ENCODE peak calls at places on chromosomes 12 and 14, in seven cellular contexts. I is NCI-H345; V is stimulated activated CD4-positive, alpha-beta T cell treated with anti-CD3 and anti-CD28 coated beads, Interleukin-4, amount 100 ng/mL, for 4 hours; P is GM12865; K is T-helper 9 cell; Z is head of caudate nucleus; W is sciatic nerve. N is an unnamed sample.

GRCh38 chr14:69398818-69399210 is 322 bp downstream of the SLC39A9 start:
- DNase-seq in I (no peak), V (no peak), P (no peak), K (no peak), Z (no peak), W (no peak), N (no peak)

GRCh38 chr12:80135624-80136023 is 36.3 kb downstream of the OTOGL start:
- DNase-seq in I (no peak), V (no peak), P (no peak), K (no peak), Z (no peak), W (no peak), N (no peak)

GRCh38 chr14:101561145-101561896 is at the start of gene DIO3:
- DNase-seq in I (peak; percentile 85), V (no peak), P (no peak), K (no peak), Z (no peak), W (peak; percentile 69), N (no peak)

GRCh38 chr12:64716839-64717455 is 42.3 kb downstream of the GNS start:
- DNase-seq in I (no peak), V (no peak), P (no peak), K (no peak), Z (no peak), W (no peak), N (no peak)

GRCh38 chr14:61505815-61506809 is 184.7 kb downstream of the PRKCH start:
- DNase-seq in I (no peak), V (peak; percentile 31), P (no peak), K (no peak), Z (no peak), W (no peak), N (no peak)

GRCh38 chr12:10235761-10236631 is 23.3 kb downstream of the GABARAPL1 start:
- DNase-seq in I (peak; percentile 52), V (peak; percentile 25), P (peak; percentile 60), K (peak; percentile 24), Z (peak; percentile 85), W (no peak), N (peak; percentile 48)

GRCh38 chr14:29217813-29218450 is 451.3 kb downstream of the FOXG1 start:
- DNase-seq in I (peak; percentile 45), V (no peak), P (no peak), K (no peak), Z (no peak), W (no peak), N (no peak)

GRCh38 chr14:72776701-72777255 is 117.1 kb downstream of the DPF3 start:
- DNase-seq in I (no peak), V (no peak), P (peak; percentile 9), K (no peak), Z (peak; percentile 39), W (no peak), N (no peak)

GRCh38 chr14:68970096-68970612 is 8.9 kb downstream of the ACTN1 start:
- DNase-seq in I (no peak), V (no peak), P (no peak), K (peak; percentile 16), Z (no peak), W (no peak), N (no peak)

GRCh38 chr14:101078105-101078891 is 174.8 kb upstream of the RTL1 start:
- DNase-seq in I (no peak), V (no peak), P (no peak), K (no peak), Z (peak; percentile 35), W (no peak), N (no peak)

GRCh38 chr14:81301813-81302212 is 81.1 kb upstream of the GTF2A1 start:
- DNase-seq in I (no peak), V (no peak), P (no peak), K (no peak), Z (no peak), W (no peak), N (no peak)

GRCh38 chr12:130873106-130873795 is 1.4 kb downstream of the RAN start:
- DNase-seq in I (no peak), V (no peak), P (no peak), K (no peak), Z (no peak), W (no peak), N (no peak)

GRCh38 chr12:50986961-50987737 is 34.8 kb downstream of the HIGD1C start:
- DNase-seq in I (no peak), V (peak; percentile 16), P (peak; percentile 62), K (no peak), Z (peak; percentile 84), W (no peak), N (peak; percentile 40)

GRCh38 chr12:41368006-41368405 is 179.9 kb downstream of the PDZRN4 start:
- DNase-seq in I (no peak), V (no peak), P (peak; percentile 7), K (no peak), Z (no peak), W (no peak), N (no peak)

GRCh38 chr14:103348154-103348553 is 14.1 kb downstream of the EIF5 start:
- DNase-seq in I (no peak), V (no peak), P (no peak), K (no peak), Z (no peak), W (no peak), N (no peak)

GRCh38 chr12:27610380-27610779 is 85.9 kb upstream of the REP15 start:
- DNase-seq in I (no peak), V (no peak), P (no peak), K (no peak), Z (no peak), W (no peak), N (no peak)

GRCh38 chr14:39266589-39266870 is 32.8 kb downstream of the MIA2 start:
- DNase-seq in I (no peak), V (no peak), P (peak; percentile 82), K (peak; percentile 21), Z (no peak), W (peak; percentile 72), N (no peak)